ENCODE peak calls at places on chromosomes 16 and 17, in seven cellular contexts. V is A549, H is colonic mucosa, U is K562, W is breast epithelium, B is OCI-LY7, R is pancreas. O is an unnamed sample. For H3K4me1, the result is how much of the 10 kb centered on the place peaks cover.

GRCh38 chr16:11254913-11255736 is 879 bp downstream of the SOCS1 start:
- DNase-seq in V (peak), H (peak), U (peak), W (peak), B (peak), R (peak), O (no peak)

GRCh38 chr17:36527851-36528250 is 6.8 kb downstream of the MYO19 start:
- DNase-seq in V (no peak), H (no peak), U (no peak), W (no peak), B (no peak), R (no peak), O (no peak)

GRCh38 chr17:2396568-2397246 is 4.2 kb downstream of the MNT start:
- DNase-seq in V (peak), H (peak), U (peak), W (peak), B (peak), R (peak), O (peak)

GRCh38 chr16:52293209-52293608 is 253.7 kb downstream of the TOX3 start:
- DNase-seq in V (no peak), H (no peak), U (no peak), W (no peak), B (no peak), R (no peak), O (no peak)

GRCh38 chr17:42608692-42609181 is 437 bp downstream of the RETREG3 start:
- DNase-seq in V (no peak), H (no peak), U (no peak), W (no peak), B (peak), R (no peak), O (no peak)

GRCh38 chr17:75515229-75515522 is 161 bp downstream of the CASKIN2 start:
- DNase-seq in V (no peak), H (no peak), U (no peak), W (no peak), B (no peak), R (no peak), O (no peak)

GRCh38 chr17:17073006-17073626 is 30.9 kb downstream of the MPRIP start:
- DNase-seq in V (no peak), H (no peak), U (no peak), W (no peak), B (no peak), R (no peak), O (no peak)

GRCh38 chr16:85465328-85466307 is 147.5 kb upstream of the GSE1 start:
- DNase-seq in V (no peak), H (no peak), U (no peak), W (peak), B (no peak), R (no peak), O (no peak)

GRCh38 chr16:67934306-67935095 is 2.1 kb downstream of the PSMB10 start:
- DNase-seq in V (no peak), H (no peak), U (peak), W (no peak), B (no peak), R (peak), O (no peak)

GRCh38 chr16:27712251-27712711 is 162.3 kb downstream of the KATNIP start:
- DNase-seq in V (no peak), H (no peak), U (no peak), W (no peak), B (no peak), R (no peak), O (no peak)

GRCh38 chr17:44804301-44805061 is 25.6 kb downstream of the GJC1 start:
- DNase-seq in V (no peak), H (no peak), U (no peak), W (no peak), B (no peak), R (no peak), O (no peak)

GRCh38 chr16:2498531-2499253 is 15.1 kb upstream of the ATP6V0C start:
- DNase-seq in V (no peak), H (no peak), U (no peak), W (peak), B (no peak), R (peak), O (no peak)

GRCh38 chr16:56382459-56382858 is 42.9 kb downstream of the AMFR start:
- DNase-seq in V (no peak), H (no peak), U (no peak), W (no peak), B (no peak), R (no peak), O (no peak)

GRCh38 chr17:4449736-4450135 is 16.0 kb downstream of the SPNS3 start:
- DNase-seq in V (no peak), H (peak), U (no peak), W (no peak), B (no peak), R (no peak), O (no peak)

GRCh38 chr16:29862383-29862883 is 593 bp downstream of the CDIPT start:
- DNase-seq in V (no peak), H (peak), U (peak), W (no peak), B (no peak), R (no peak), O (no peak)

GRCh38 chr17:46865100-46865499 is 13.7 kb downstream of the WNT9B start:
- DNase-seq in V (no peak), H (no peak), U (no peak), W (no peak), B (peak), R (no peak), O (no peak)

GRCh38 chr16:78005881-78006280 is 16.5 kb upstream of the CLEC3A start:
- DNase-seq in V (peak), H (no peak), U (peak), W (no peak), B (peak), R (no peak), O (no peak)
- TF ChIP-seq CTCF in V (peak), H (no peak), U (peak), W (no peak), B (peak), R (no peak), O (no peak)

GRCh38 chr17:81556175-81556691 is 4.1 kb upstream of the FAAP100 start:
- DNase-seq in V (no peak), H (no peak), U (no peak), W (no peak), B (no peak), R (no peak), O (no peak)

GRCh38 chr17:81558941-81559806 is 7.0 kb upstream of the FAAP100 start:
- DNase-seq in V (peak), H (no peak), U (no peak), W (no peak), B (no peak), R (no peak), O (no peak)

GRCh38 chr17:81557276-81558114 is 5.3 kb upstream of the FAAP100 start:
- DNase-seq in V (no peak), H (no peak), U (no peak), W (no peak), B (no peak), R (no peak), O (no peak)

GRCh38 chr17:81556863-81557262 is 4.7 kb upstream of the FAAP100 start:
- DNase-seq in V (no peak), H (peak), U (no peak), W (no peak), B (no peak), R (no peak), O (no peak)

GRCh38 chr17:81558115-81558468 is 5.9 kb upstream of the FAAP100 start:
- DNase-seq in V (no peak), H (no peak), U (no peak), W (no peak), B (no peak), R (no peak), O (no peak)
- H3K4me1 ChIP-seq in V (half or more), H (under half), U (under half), W (under half), B (under half), R (under half), O (half or more)

GRCh38 chr17:67196422-67196821 is 48.6 kb downstream of the HELZ start:
- DNase-seq in V (no peak), H (no peak), U (no peak), W (no peak), B (no peak), R (no peak), O (no peak)

GRCh38 chr17:67202503-67202902 is 42.5 kb downstream of the HELZ start:
- DNase-seq in V (no peak), H (no peak), U (no peak), W (no peak), B (no peak), R (no peak), O (no peak)

GRCh38 chr17:67198131-67198530 is 46.9 kb downstream of the HELZ start:
- DNase-seq in V (no peak), H (no peak), U (no peak), W (no peak), B (no peak), R (no peak), O (no peak)

GRCh38 chr17:67203818-67204217 is 41.2 kb downstream of the HELZ start:
- DNase-seq in V (no peak), H (no peak), U (no peak), W (no peak), B (no peak), R (no peak), O (no peak)

GRCh38 chr17:67200727-67201301 is 44.2 kb downstream of the HELZ start:
- DNase-seq in V (peak), H (no peak), U (peak), W (no peak), B (no peak), R (no peak), O (no peak)
- TF ChIP-seq CTCF in V (peak), H (no peak), U (peak), W (no peak), B (peak), R (no peak), O (peak)

GRCh38 chr17:1112875-1113274 is 66.9 kb downstream of the ABR start:
- DNase-seq in V (no peak), H (no peak), U (peak), W (no peak), B (no peak), R (no peak), O (no peak)
- H3K4me1 ChIP-seq in V (half or more), H (under half), U (under half), W (under half), B (under half), R (under half), O (half or more)

DNA sequence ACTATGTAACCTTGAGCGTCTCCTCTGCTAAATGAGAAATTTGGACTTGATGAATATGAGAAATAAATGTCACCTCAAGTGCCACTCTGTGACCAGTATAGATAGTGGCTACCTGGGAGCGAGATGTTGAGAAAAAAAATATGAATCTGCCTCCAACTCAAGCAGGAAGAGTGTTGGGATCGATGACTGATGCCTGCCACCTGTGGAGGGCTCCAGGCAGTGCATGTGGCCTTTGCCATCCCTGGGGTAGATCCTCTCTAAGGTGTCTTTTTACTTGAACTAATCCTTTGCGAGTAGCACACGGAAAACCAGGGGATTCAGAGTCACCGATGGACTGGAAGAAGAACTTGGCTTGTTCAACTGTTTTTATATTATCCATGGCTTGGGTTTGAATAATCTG is 9.4 kb downstream of the CCDC182 start:
- DNase-seq in V (peak), H (no peak), U (peak), W (no peak), B (peak), R (no peak), O (no peak)
- TF ChIP-seq CTCF in V (peak), H (no peak), U (peak), W (no peak), B (peak), R (no peak), O (no peak)

GRCh38 chr17:57918017-57918895 is 37.0 kb downstream of the CUEDC1 start:
- DNase-seq in V (no peak), H (no peak), U (peak), W (no peak), B (no peak), R (no peak), O (no peak)
- H3K4me1 ChIP-seq in V (half or more), H (under half), U (under half), W (under half), B (under half), R (under half), O (under half)

GRCh38 chr17:76811028-76811427 is 57.2 kb upstream of the MGAT5B start:
- DNase-seq in V (no peak), H (no peak), U (no peak), W (no peak), B (no peak), R (no peak), O (no peak)
- TF ChIP-seq CTCF in V (no peak), H (no peak), U (no peak), W (no peak), B (no peak), R (no peak), O (no peak)

GRCh38 chr17:27579897-27580321 is 51.1 kb upstream of the LGALS9 start:
- DNase-seq in V (no peak), H (no peak), U (peak), W (no peak), B (no peak), R (no peak), O (no peak)
- H3K4me1 ChIP-seq in V (under half), H (under half), U (half or more), W (under half), B (under half), R (under half), O (under half)

O was measured in thoracic aorta.